ENCODE peak calls at places on chromosomes 16 and 17, in five cellular contexts. N, L, G, O and U are unnamed samples.

GRCh38 chr16:69469807-69470561 is 45.6 kb downstream of the CYB5B start:
- DNase-seq in N (no peak), L (no peak), G (no peak), O (no peak), U (no peak)

GRCh38 chr17:81074440-81074839 is 39.5 kb downstream of the BAIAP2 start:
- DNase-seq in N (no peak), L (no peak), G (no peak), O (no peak), U (no peak)

GRCh38 chr17:39750131-39751015 is 12.6 kb downstream of the GRB7 start:
- DNase-seq in N (no peak), L (no peak), G (no peak), O (no peak), U (no peak)

GRCh38 chr17:39953471-39953888 is 9.3 kb upstream of the GSDMA start:
- DNase-seq in N (no peak), L (no peak), G (no peak), O (no peak), U (no peak)

GRCh38 chr17:45314761-45315549 is 1.9 kb downstream of the MAP3K14 start:
- DNase-seq in N (no peak), L (no peak), G (no peak), O (no peak), U (no peak)

GRCh38 chr16:83258366-83258765 is 549.4 kb upstream of the HSBP1 start:
- DNase-seq in N (no peak), L (no peak), G (no peak), O (no peak), U (no peak)

GRCh38 chr17:49955157-49955556 is 13.8 kb upstream of the DLX4 start:
- DNase-seq in N (no peak), L (no peak), G (no peak), O (no peak), U (no peak)

GRCh38 chr16:72537684-72538083 is 365.7 kb upstream of the PMFBP1 start:
- DNase-seq in N (peak), L (no peak), G (no peak), O (no peak), U (no peak)

GRCh38 chr16:77307764-77308561 is 108.8 kb downstream of the SYCE1L start:
- DNase-seq in N (peak), L (no peak), G (no peak), O (no peak), U (no peak)

GRCh38 chr17:17737938-17738894 is 57.0 kb downstream of the RAI1 start:
- DNase-seq in N (no peak), L (no peak), G (no peak), O (no peak), U (no peak)

GRCh38 chr17:57939797-57940196 is 15.4 kb downstream of the CUEDC1 start:
- DNase-seq in N (no peak), L (no peak), G (no peak), O (no peak), U (no peak)

GRCh38 chr17:7173687-7174602 is 5.2 kb downstream of the ASGR1 start:
- DNase-seq in N (no peak), L (no peak), G (peak), O (peak), U (peak)

GRCh38 chr16:69105501-69106361 is at the start of gene HAS3:
- DNase-seq in N (peak), L (no peak), G (peak), O (no peak), U (no peak)

GRCh38 chr17:44775838-44776621 is 17.2 kb downstream of the ADAM11 start:
- DNase-seq in N (no peak), L (no peak), G (no peak), O (no peak), U (no peak)

GRCh38 chr17:40179923-40180659 is 2.8 kb downstream of the RAPGEFL1 start:
- DNase-seq in N (peak), L (no peak), G (no peak), O (no peak), U (no peak)

GRCh38 chr17:231966-232807 is 50.7 kb upstream of the DOC2B start:
- DNase-seq in N (no peak), L (no peak), G (no peak), O (peak), U (no peak)

GRCh38 chr16:69040144-69040909 is 65.1 kb upstream of the HAS3 start:
- DNase-seq in N (no peak), L (no peak), G (no peak), O (no peak), U (no peak)

GRCh38 chr16:3960049-3960809 is 79.7 kb upstream of the CREBBP start:
- DNase-seq in N (peak), L (no peak), G (no peak), O (no peak), U (no peak)

GRCh38 chr17:81680150-81680549 is 3.4 kb downstream of the ARL16 start:
- DNase-seq in N (no peak), L (no peak), G (no peak), O (no peak), U (no peak)

GRCh38 chr17:39659286-39660010 is 5.7 kb upstream of the TCAP start:
- DNase-seq in N (no peak), L (no peak), G (no peak), O (no peak), U (no peak)

DNA sequence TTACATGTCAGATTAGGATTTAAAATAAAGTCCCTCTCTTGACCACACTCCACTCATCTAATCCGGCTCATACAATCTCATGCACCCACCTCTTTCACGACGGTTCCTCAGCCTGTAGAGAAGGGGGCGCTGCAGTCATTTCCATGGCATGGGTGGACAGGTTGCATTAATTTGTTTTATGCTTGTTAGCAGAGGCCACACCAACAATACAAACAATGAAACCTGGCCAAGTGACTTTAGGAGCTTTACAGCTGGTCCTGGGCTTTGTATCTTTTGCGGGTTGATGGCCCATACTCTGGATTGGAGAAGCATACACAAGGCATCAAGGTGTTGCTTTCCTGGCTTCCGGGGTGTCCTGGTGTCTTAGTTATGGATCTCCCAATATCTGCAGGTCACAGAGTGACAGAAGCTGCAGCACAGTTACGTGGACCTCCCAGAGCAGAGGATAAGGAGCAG is 9.7 kb upstream of the SNF8 start:
- DNase-seq in N (peak), L (no peak), G (peak), O (no peak), U (no peak)
- TF ChIP-seq CTCF in N (peak), L (no peak), G (no peak), O (peak), U (no peak)

GRCh38 chr17:8249621-8250020 is 532 bp downstream of the PFAS start:
- DNase-seq in N (no peak), L (no peak), G (no peak), O (no peak), U (no peak)

GRCh38 chr17:8250101-8250500 is 1.0 kb downstream of the PFAS start:
- DNase-seq in N (no peak), L (no peak), G (no peak), O (no peak), U (no peak)

GRCh38 chr17:8244768-8245167 is 3.1 kb downstream of the CTC1 start:
- DNase-seq in N (no peak), L (no peak), G (no peak), O (no peak), U (no peak)

GRCh38 chr17:8253801-8254200 is 4.7 kb downstream of the PFAS start:
- DNase-seq in N (no peak), L (no peak), G (peak), O (no peak), U (no peak)

DNA sequence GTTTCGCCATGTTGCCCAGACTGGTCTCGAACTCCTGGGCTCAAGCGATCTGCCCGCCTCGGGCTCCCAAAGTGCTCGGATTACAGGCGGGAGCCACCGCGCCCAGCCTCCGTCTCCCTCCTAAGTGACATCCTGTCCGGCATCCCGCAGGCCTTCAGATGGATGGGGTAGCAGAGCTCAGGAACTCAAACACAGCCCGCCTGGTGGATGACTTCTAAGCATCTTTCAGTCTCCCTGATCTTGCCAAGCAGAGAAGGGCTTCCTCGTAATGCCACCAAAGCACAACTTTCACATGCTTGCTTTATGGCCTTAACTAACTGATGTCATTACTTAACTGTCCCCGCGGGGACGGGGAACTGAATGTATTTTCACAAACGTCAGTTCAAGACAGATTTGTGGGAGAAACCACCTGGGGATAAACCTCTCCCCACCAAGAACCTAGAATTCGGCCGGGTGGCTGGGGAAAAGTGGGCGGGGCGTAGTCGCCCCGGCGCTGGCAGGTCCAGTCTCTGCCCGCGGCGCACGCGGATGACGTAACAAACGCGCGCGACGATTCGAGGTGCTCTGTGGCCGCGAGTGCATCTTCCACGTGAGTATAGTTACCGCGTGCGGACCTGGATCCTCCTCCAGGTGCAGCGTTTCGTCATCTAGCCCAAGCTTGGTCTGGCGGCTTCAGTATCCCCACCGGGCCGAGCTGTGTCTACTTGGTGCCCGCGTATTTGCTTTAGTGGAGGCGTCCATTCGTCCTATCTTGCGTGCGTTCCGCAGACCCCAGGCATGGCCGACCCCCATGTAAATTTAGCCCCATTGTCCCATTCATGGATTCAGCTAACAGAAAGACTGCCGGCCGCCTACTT is at the start of gene PFAS:
- DNase-seq in N (peak), L (peak), G (peak), O (peak), U (peak)
- TF ChIP-seq CTCF in N (no peak), L (no peak), G (no peak), O (no peak), U (no peak)

DNA sequence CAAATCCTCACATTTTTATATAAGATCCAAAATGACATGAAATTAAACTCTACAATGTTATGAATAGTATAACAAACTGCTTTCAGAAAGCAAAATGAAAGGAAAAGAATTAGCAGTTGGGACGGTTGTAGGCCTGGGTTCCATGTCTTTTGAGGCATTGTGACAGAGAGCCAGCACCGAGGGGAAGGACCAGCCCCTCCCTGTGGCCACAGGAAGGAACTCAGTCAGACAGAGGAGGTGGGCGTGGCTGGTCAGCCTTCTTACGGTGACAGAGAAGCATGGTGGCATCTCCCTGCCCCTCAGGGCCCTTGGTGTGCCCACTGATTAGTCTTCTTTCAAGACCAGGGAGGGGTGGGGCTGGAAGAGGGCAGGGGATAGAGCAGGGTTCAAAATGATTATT is 5.7 kb downstream of the ZNF319 start:
- DNase-seq in N (peak), L (no peak), G (peak), O (no peak), U (no peak)
- TF ChIP-seq CTCF in N (peak), L (no peak), G (no peak), O (no peak), U (no peak)

DNA sequence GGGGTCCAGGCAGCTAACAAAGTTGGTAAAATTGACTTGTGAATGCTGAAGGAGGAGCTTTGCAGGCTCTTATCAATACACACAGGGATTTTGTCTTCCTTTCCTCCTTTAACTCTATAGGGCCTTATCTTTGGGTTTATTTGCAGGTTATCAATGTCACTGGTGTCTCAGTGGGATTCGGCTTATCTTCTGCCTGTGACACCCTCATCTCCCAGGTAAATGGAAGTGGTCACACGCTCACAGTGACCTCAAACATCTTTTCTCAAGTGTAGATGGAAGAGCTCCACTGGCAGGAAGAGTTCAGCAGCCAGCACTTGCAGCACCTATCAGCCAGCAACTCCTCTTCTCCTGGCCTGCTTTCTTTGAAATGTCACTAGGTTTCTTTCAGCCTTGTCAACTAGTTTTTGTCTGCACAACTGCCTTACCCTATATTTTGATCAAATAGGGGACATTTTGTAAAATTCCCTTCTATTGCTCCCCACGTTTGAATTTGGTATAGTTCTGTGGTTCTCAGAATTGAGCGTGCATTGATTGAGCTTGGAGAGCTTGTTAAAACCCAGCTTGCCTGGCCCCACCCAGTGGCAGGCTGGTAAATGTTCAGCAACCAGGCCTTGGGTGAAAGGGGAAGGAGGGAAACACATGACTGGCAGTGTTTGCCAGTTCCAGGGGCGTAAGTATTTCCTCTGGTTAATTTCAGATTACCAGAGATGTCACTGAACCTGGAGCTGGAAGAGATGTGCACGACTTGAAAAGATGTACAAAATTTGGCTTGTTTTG is 12.8 kb downstream of the SLC47A1 start:
- DNase-seq in N (no peak), L (no peak), G (no peak), O (no peak), U (no peak)
- TF ChIP-seq CTCF in N (peak), L (no peak), G (no peak), O (no peak), U (no peak)